ENCODE peak calls at places on chromosomes 11 and 22, in seven cellular contexts. B, Y, C, M, N, D and T are unnamed samples.

GRCh38 chr22:36811094-36811797 is 5.6 kb downstream of the PVALB start:
- DNase-seq in B (no peak), Y (no peak), C (no peak), M (no peak), N (no peak), D (no peak), T (no peak)

GRCh38 chr11:28675183-28675582 is 567.0 kb downstream of the METTL15 start:
- DNase-seq in B (no peak), Y (no peak), C (no peak), M (no peak), N (no peak), D (no peak), T (no peak)

GRCh38 chr11:88552377-88553029 is 215.0 kb upstream of the CTSC start:
- DNase-seq in B (peak), Y (peak), C (peak), M (peak), N (peak), D (peak), T (peak)

GRCh38 chr11:20015529-20016427 is 144.5 kb downstream of the DBX1 start:
- DNase-seq in B (no peak), Y (no peak), C (no peak), M (no peak), N (no peak), D (no peak), T (peak)

GRCh38 chr22:23072911-23073491 is 2.7 kb downstream of the GNAZ start:
- DNase-seq in B (no peak), Y (no peak), C (no peak), M (no peak), N (no peak), D (peak), T (peak)

GRCh38 chr11:45573728-45574127 is 91.7 kb downstream of the CHST1 start:
- DNase-seq in B (no peak), Y (no peak), C (no peak), M (no peak), N (no peak), D (no peak), T (no peak)

GRCh38 chr11:94111241-94111640 is 17.4 kb upstream of the PANX1 start:
- DNase-seq in B (no peak), Y (no peak), C (no peak), M (no peak), N (no peak), D (no peak), T (no peak)

GRCh38 chr22:25853902-25854301 is 111.9 kb downstream of the MYO18B start:
- DNase-seq in B (no peak), Y (no peak), C (no peak), M (no peak), N (no peak), D (peak), T (no peak)

GRCh38 chr22:22955276-22955798 is 67.7 kb downstream of the IGLL5 start:
- DNase-seq in B (no peak), Y (no peak), C (no peak), M (no peak), N (no peak), D (no peak), T (no peak)

GRCh38 chr11:46948378-46949131 is 12.0 kb downstream of the CSTPP1 start:
- DNase-seq in B (peak), Y (peak), C (no peak), M (no peak), N (no peak), D (no peak), T (no peak)

GRCh38 chr11:2071748-2072385 is 67.3 kb downstream of the IGF2 start:
- DNase-seq in B (no peak), Y (no peak), C (no peak), M (no peak), N (no peak), D (no peak), T (no peak)

GRCh38 chr11:129315781-129316579 is 59.7 kb upstream of the BARX2 start:
- DNase-seq in B (no peak), Y (no peak), C (no peak), M (peak), N (no peak), D (peak), T (peak)

GRCh38 chr11:121212696-121213567 is 79.6 kb upstream of the SC5D start:
- DNase-seq in B (no peak), Y (no peak), C (no peak), M (no peak), N (no peak), D (no peak), T (no peak)

GRCh38 chr11:119433369-119433749 is 10.4 kb upstream of the THY1 start:
- DNase-seq in B (peak), Y (peak), C (no peak), M (no peak), N (no peak), D (peak), T (no peak)

GRCh38 chr22:33529424-33530113 is 390.7 kb downstream of the LARGE1 start:
- DNase-seq in B (peak), Y (no peak), C (no peak), M (no peak), N (no peak), D (no peak), T (no peak)

GRCh38 chr11:125950696-125951645 is 5.1 kb downstream of the VSIG10L2 start:
- DNase-seq in B (peak), Y (peak), C (no peak), M (no peak), N (no peak), D (no peak), T (no peak)

GRCh38 chr22:45878901-45879551 is 97.9 kb downstream of the WNT7B start:
- DNase-seq in B (no peak), Y (no peak), C (no peak), M (peak), N (no peak), D (no peak), T (no peak)

GRCh38 chr11:16881074-16881709 is 133.0 kb downstream of the PLEKHA7 start:
- DNase-seq in B (peak), Y (no peak), C (no peak), M (no peak), N (no peak), D (peak), T (no peak)

GRCh38 chr22:18067121-18067520 is 10.7 kb upstream of the PEX26 start:
- DNase-seq in B (no peak), Y (no peak), C (no peak), M (no peak), N (no peak), D (no peak), T (no peak)

GRCh38 chr11:94800394-94800793 is 32.2 kb downstream of the AMOTL1 start:
- DNase-seq in B (no peak), Y (no peak), C (no peak), M (no peak), N (no peak), D (no peak), T (no peak)

GRCh38 chr22:32905400-32905799 is 103.9 kb downstream of the TIMP3 start:
- DNase-seq in B (no peak), Y (no peak), C (no peak), M (no peak), N (no peak), D (peak), T (no peak)

GRCh38 chr22:20203142-20204099 is 52.6 kb upstream of the CCDC188 start:
- DNase-seq in B (peak), Y (peak), C (peak), M (peak), N (peak), D (peak), T (no peak)

GRCh38 chr11:63490551-63491239 is at the start of gene PLAAT5:
- DNase-seq in B (no peak), Y (no peak), C (peak), M (peak), N (no peak), D (peak), T (no peak)

GRCh38 chr11:22169833-22170232 is 23.1 kb upstream of the ANO5 start:
- DNase-seq in B (peak), Y (no peak), C (no peak), M (no peak), N (no peak), D (no peak), T (no peak)

GRCh38 chr22:18103527-18104269 is 6.9 kb upstream of the TUBA8 start:
- DNase-seq in B (no peak), Y (no peak), C (no peak), M (no peak), N (no peak), D (no peak), T (no peak)

GRCh38 chr11:78740175-78741161 is 165.8 kb upstream of the NARS2 start:
- DNase-seq in B (no peak), Y (no peak), C (no peak), M (no peak), N (no peak), D (peak), T (no peak)

GRCh38 chr11:10490398-10491232 is 35.6 kb downstream of the AMPD3 start:
- DNase-seq in B (peak), Y (peak), C (peak), M (peak), N (no peak), D (peak), T (peak)

GRCh38 chr22:27799334-27800249 is 2.0 kb downstream of the MN1 start:
- DNase-seq in B (no peak), Y (peak), C (no peak), M (peak), N (no peak), D (no peak), T (no peak)

GRCh38 chr11:32435152-32435480 is 223 bp downstream of the WT1 start:
- DNase-seq in B (no peak), Y (no peak), C (no peak), M (no peak), N (no peak), D (no peak), T (no peak)

GRCh38 chr11:123451183-123451907 is 21.3 kb downstream of the GRAMD1B start:
- DNase-seq in B (no peak), Y (no peak), C (no peak), M (no peak), N (no peak), D (no peak), T (no peak)

GRCh38 chr11:65003282-65003681 is 6.5 kb upstream of the BATF2 start:
- DNase-seq in B (peak), Y (peak), C (no peak), M (peak), N (no peak), D (peak), T (no peak)

GRCh38 chr11:46684364-46684763 is 16.1 kb downstream of the ARHGAP1 start:
- DNase-seq in B (no peak), Y (peak), C (no peak), M (no peak), N (no peak), D (no peak), T (no peak)

GRCh38 chr11:6216501-6216900 is 11.1 kb downstream of the C11orf42 start:
- DNase-seq in B (no peak), Y (no peak), C (no peak), M (no peak), N (no peak), D (no peak), T (no peak)
- H2BK5ac ChIP-seq in B (no peak), Y (no peak), C (no peak), M (no peak), N (no peak), D (no peak), T (no peak)

GRCh38 chr11:62487698-62488551 is 58.7 kb downstream of the AHNAK start:
- DNase-seq in B (no peak), Y (peak), C (no peak), M (no peak), N (no peak), D (no peak), T (no peak)
- H2BK5ac ChIP-seq in B (no peak), Y (no peak), C (no peak), M (no peak), N (no peak), D (no peak), T (no peak)

GRCh38 chr11:108062336-108062735 is 53.6 kb downstream of the CUL5 start:
- DNase-seq in B (no peak), Y (no peak), C (no peak), M (no peak), N (no peak), D (no peak), T (no peak)
- H2BK5ac ChIP-seq in B (no peak), Y (no peak), C (no peak), M (no peak), N (no peak), D (no peak), T (no peak)

GRCh38 chr11:34235591-34236071 is 122.2 kb downstream of the ABTB2 start:
- DNase-seq in B (no peak), Y (no peak), C (no peak), M (no peak), N (no peak), D (peak), T (no peak)
- H2BK5ac ChIP-seq in B (no peak), Y (no peak), C (no peak), M (no peak), N (peak), D (peak), T (no peak)

GRCh38 chr11:73163638-73164174 is 21.6 kb upstream of the FCHSD2 start:
- DNase-seq in B (no peak), Y (no peak), C (no peak), M (no peak), N (no peak), D (no peak), T (peak)
- H2BK5ac ChIP-seq in B (peak), Y (no peak), C (no peak), M (no peak), N (no peak), D (no peak), T (no peak)